ENCODE peak calls at places on chromosomes 12 and 14, in six cellular contexts. One of them, this sample, is unnamed.
A peak's percentile ranks its signal among the peaks of the same experiment; 100 is the strongest.

GRCh38 chr12:27982380-27982779 is 9.8 kb upstream of the PTHLH start:
- DNase-seq in HCEC 1CT: no peak
- DNase-seq in NCI-H748 treated with DMSO at 0.1 percent for 48 hours: no peak
- DNase-seq in fibroblast of gingiva: no peak
- DNase-seq in RPMI7951: peak; percentile 26
- DNase-seq in dermis microvascular lymphatic vessel endothelial cell: no peak
- DNase-seq in this sample: no peak

GRCh38 chr12:123006977-123007376 is 26.5 kb downstream of the ARL6IP4 start:
- DNase-seq in RPMI7951: no peak
- DNase-seq in fibroblast of gingiva: no peak
- DNase-seq in NCI-H748 treated with DMSO at 0.1 percent for 48 hours: no peak
- DNase-seq in HCEC 1CT: no peak
- DNase-seq in dermis microvascular lymphatic vessel endothelial cell: no peak
- DNase-seq in this sample: peak; percentile 51

GRCh38 chr14:65370890-65371289 is 41.6 kb upstream of the FUT8 start:
- DNase-seq in fibroblast of gingiva: no peak
- DNase-seq in RPMI7951: no peak
- DNase-seq in dermis microvascular lymphatic vessel endothelial cell: no peak
- DNase-seq in HCEC 1CT: no peak
- DNase-seq in NCI-H748 treated with DMSO at 0.1 percent for 48 hours: no peak
- DNase-seq in this sample: no peak

GRCh38 chr14:77139540-77140342 is 1.9 kb downstream of the ZDHHC22 start:
- DNase-seq in RPMI7951: no peak
- DNase-seq in HCEC 1CT: no peak
- DNase-seq in dermis microvascular lymphatic vessel endothelial cell: peak; percentile 49
- DNase-seq in NCI-H748 treated with DMSO at 0.1 percent for 48 hours: peak; percentile 37
- DNase-seq in fibroblast of gingiva: no peak
- DNase-seq in this sample: no peak

GRCh38 chr14:47439953-47440352 is 235.5 kb downstream of the MDGA2 start:
- DNase-seq in dermis microvascular lymphatic vessel endothelial cell: no peak
- DNase-seq in NCI-H748 treated with DMSO at 0.1 percent for 48 hours: no peak
- DNase-seq in RPMI7951: no peak
- DNase-seq in fibroblast of gingiva: no peak
- DNase-seq in HCEC 1CT: no peak
- DNase-seq in this sample: no peak

GRCh38 chr14:55752580-55753365 is 172.8 kb downstream of the KTN1 start:
- DNase-seq in NCI-H748 treated with DMSO at 0.1 percent for 48 hours: peak; percentile 42
- DNase-seq in RPMI7951: peak; percentile 19
- DNase-seq in HCEC 1CT: peak; percentile 60
- DNase-seq in dermis microvascular lymphatic vessel endothelial cell: peak; percentile 91
- DNase-seq in fibroblast of gingiva: peak; percentile 81
- DNase-seq in this sample: peak; percentile 65

GRCh38 chr14:104923596-104924420 is 871 bp upstream of the PLD4 start:
- DNase-seq in HCEC 1CT: no peak
- DNase-seq in dermis microvascular lymphatic vessel endothelial cell: no peak
- DNase-seq in fibroblast of gingiva: no peak
- DNase-seq in RPMI7951: no peak
- DNase-seq in NCI-H748 treated with DMSO at 0.1 percent for 48 hours: no peak
- DNase-seq in this sample: no peak

GRCh38 chr12:127041985-127042625 is 1224.9 kb upstream of the TMEM132C start:
- DNase-seq in RPMI7951: no peak
- DNase-seq in dermis microvascular lymphatic vessel endothelial cell: no peak
- DNase-seq in fibroblast of gingiva: no peak
- DNase-seq in HCEC 1CT: no peak
- DNase-seq in NCI-H748 treated with DMSO at 0.1 percent for 48 hours: no peak
- DNase-seq in this sample: no peak

GRCh38 chr12:59182191-59182590 is 261.9 kb upstream of the LRIG3 start:
- DNase-seq in RPMI7951: peak; percentile 5
- DNase-seq in HCEC 1CT: no peak
- DNase-seq in fibroblast of gingiva: no peak
- DNase-seq in NCI-H748 treated with DMSO at 0.1 percent for 48 hours: no peak
- DNase-seq in dermis microvascular lymphatic vessel endothelial cell: no peak
- DNase-seq in this sample: no peak

GRCh38 chr12:6943387-6943718 is 263 bp upstream of the RNU7-1 start:
- DNase-seq in HCEC 1CT: peak; percentile 91
- DNase-seq in RPMI7951: peak; percentile 90
- DNase-seq in NCI-H748 treated with DMSO at 0.1 percent for 48 hours: peak; percentile 88
- DNase-seq in fibroblast of gingiva: peak; percentile 94
- DNase-seq in dermis microvascular lymphatic vessel endothelial cell: peak; percentile 94
- DNase-seq in this sample: peak; percentile 94

GRCh38 chr12:62618319-62618718 is 151.7 kb downstream of the MON2 start:
- DNase-seq in fibroblast of gingiva: no peak
- DNase-seq in dermis microvascular lymphatic vessel endothelial cell: peak; percentile 43
- DNase-seq in HCEC 1CT: no peak
- DNase-seq in NCI-H748 treated with DMSO at 0.1 percent for 48 hours: no peak
- DNase-seq in RPMI7951: no peak
- DNase-seq in this sample: no peak

GRCh38 chr12:6372403-6373003 is 2.9 kb downstream of the SCNN1A start:
- DNase-seq in RPMI7951: peak; percentile 86
- DNase-seq in fibroblast of gingiva: peak; percentile 88
- DNase-seq in HCEC 1CT: peak; percentile 94
- DNase-seq in dermis microvascular lymphatic vessel endothelial cell: peak; percentile 54
- DNase-seq in NCI-H748 treated with DMSO at 0.1 percent for 48 hours: peak; percentile 39
- DNase-seq in this sample: peak; percentile 69

GRCh38 chr12:88247241-88247643 is 105.1 kb downstream of the TMTC3 start:
- DNase-seq in HCEC 1CT: peak; percentile 79
- DNase-seq in NCI-H748 treated with DMSO at 0.1 percent for 48 hours: no peak
- DNase-seq in RPMI7951: peak; percentile 89
- DNase-seq in fibroblast of gingiva: peak; percentile 85
- DNase-seq in dermis microvascular lymphatic vessel endothelial cell: peak; percentile 18
- DNase-seq in this sample: peak; percentile 84

GRCh38 chr12:48925218-48925871 is at the start of gene FKBP11:
- DNase-seq in RPMI7951: peak; percentile 59
- DNase-seq in HCEC 1CT: peak; percentile 61
- DNase-seq in dermis microvascular lymphatic vessel endothelial cell: peak; percentile 75
- DNase-seq in NCI-H748 treated with DMSO at 0.1 percent for 48 hours: no peak
- DNase-seq in fibroblast of gingiva: peak; percentile 54
- DNase-seq in this sample: peak; percentile 26

GRCh38 chr12:96878704-96879103 is 28.4 kb upstream of the NEDD1 start:
- DNase-seq in HCEC 1CT: peak; percentile 30
- DNase-seq in NCI-H748 treated with DMSO at 0.1 percent for 48 hours: no peak
- DNase-seq in RPMI7951: no peak
- DNase-seq in fibroblast of gingiva: no peak
- DNase-seq in dermis microvascular lymphatic vessel endothelial cell: no peak
- DNase-seq in this sample: peak; percentile 80

GRCh38 chr14:103312006-103312635 is 21.9 kb upstream of the EIF5 start:
- DNase-seq in HCEC 1CT: no peak
- DNase-seq in RPMI7951: no peak
- DNase-seq in NCI-H748 treated with DMSO at 0.1 percent for 48 hours: no peak
- DNase-seq in fibroblast of gingiva: no peak
- DNase-seq in dermis microvascular lymphatic vessel endothelial cell: no peak
- DNase-seq in this sample: no peak

GRCh38 chr12:130288201-130288600 is 49.5 kb upstream of the PIWIL1 start:
- DNase-seq in dermis microvascular lymphatic vessel endothelial cell: no peak
- DNase-seq in NCI-H748 treated with DMSO at 0.1 percent for 48 hours: no peak
- DNase-seq in HCEC 1CT: no peak
- DNase-seq in fibroblast of gingiva: no peak
- DNase-seq in RPMI7951: no peak
- DNase-seq in this sample: no peak

GRCh38 chr14:30600907-30601578 is 21.1 kb upstream of the SCFD1 start:
- DNase-seq in RPMI7951: no peak
- DNase-seq in fibroblast of gingiva: no peak
- DNase-seq in NCI-H748 treated with DMSO at 0.1 percent for 48 hours: no peak
- DNase-seq in HCEC 1CT: no peak
- DNase-seq in dermis microvascular lymphatic vessel endothelial cell: no peak
- DNase-seq in this sample: peak; percentile 15

GRCh38 chr12:23944067-23944466 is 5.4 kb downstream of the SOX5 start:
- DNase-seq in HCEC 1CT: no peak
- DNase-seq in fibroblast of gingiva: no peak
- DNase-seq in NCI-H748 treated with DMSO at 0.1 percent for 48 hours: no peak
- DNase-seq in dermis microvascular lymphatic vessel endothelial cell: no peak
- DNase-seq in RPMI7951: no peak
- DNase-seq in this sample: no peak